ENCODE peak calls at places on chromosomes 7 and 10, in four cellular contexts. G is keratinocyte, F is upper lobe of left lung, L is H9. A is an unnamed sample.

GRCh38 chr10:1660815-1661214 is 76.5 kb downstream of the ADARB2 start:
- DNase-seq in G (no peak), F (no peak), L (no peak), A (no peak)

GRCh38 chr10:110872984-110873569 is 1.3 kb downstream of the PDCD4 start:
- DNase-seq in G (no peak), F (no peak), L (no peak), A (no peak)

GRCh38 chr10:72425133-72425532 is 70.4 kb upstream of the DNAJB12 start:
- DNase-seq in G (no peak), F (no peak), L (no peak), A (no peak)

GRCh38 chr10:24966962-24967361 is 14.6 kb upstream of the PRTFDC1 start:
- DNase-seq in G (no peak), F (no peak), L (no peak), A (no peak)

GRCh38 chr10:24579911-24580310 is 143.8 kb downstream of the ARHGAP21 start:
- DNase-seq in G (no peak), F (no peak), L (peak; percentile 45), A (no peak)

GRCh38 chr7:129466796-129467195 is 32.6 kb downstream of the STRIP2 start:
- DNase-seq in G (no peak), F (no peak), L (no peak), A (no peak)

GRCh38 chr7:128247640-128248194 is 6.6 kb downstream of the LEP start:
- DNase-seq in G (peak; percentile 30), F (no peak), L (no peak), A (no peak)

GRCh38 chr7:44696728-44697127 is 51.9 kb upstream of the ZMIZ2 start:
- DNase-seq in G (no peak), F (no peak), L (no peak), A (no peak)

GRCh38 chr10:73628405-73628804 is 12.9 kb downstream of the MYOZ1 start:
- DNase-seq in G (no peak), F (no peak), L (no peak), A (no peak)

GRCh38 chr10:42769653-42770052 is 12.9 kb upstream of the BMS1 start:
- DNase-seq in G (no peak), F (no peak), L (peak; percentile 52), A (no peak)

GRCh38 chr7:70092314-70093303 is 494.3 kb downstream of the AUTS2 start:
- DNase-seq in G (no peak), F (no peak), L (no peak), A (no peak)

GRCh38 chr10:89540550-89540949 is 5.2 kb upstream of the SLC16A12 start:
- DNase-seq in G (no peak), F (no peak), L (no peak), A (no peak)

GRCh38 chr10:69757553-69758309 is 44.0 kb upstream of the COL13A1 start:
- DNase-seq in G (no peak), F (no peak), L (no peak), A (no peak)

GRCh38 chr7:82105463-82105862 is 335.6 kb upstream of the HGF start:
- DNase-seq in G (no peak), F (no peak), L (no peak), A (no peak)

GRCh38 chr10:79386637-79387465 is 39.6 kb downstream of the PPIF start:
- DNase-seq in G (no peak), F (peak; percentile 17), L (peak; percentile 29), A (no peak)

GRCh38 chr10:126013489-126014281 is 117.3 kb downstream of the FANK1 start:
- DNase-seq in G (no peak), F (no peak), L (peak; percentile 57), A (peak; percentile 8)

GRCh38 chr10:11782793-11783557 is 40.2 kb upstream of the PROSER2 start:
- DNase-seq in G (peak; percentile 19), F (no peak), L (no peak), A (no peak)

GRCh38 chr7:6166443-6166871 is 106.0 kb downstream of the CYTH3 start:
- DNase-seq in G (no peak), F (no peak), L (no peak), A (no peak)

GRCh38 chr10:3654496-3654895 is 130.5 kb downstream of the KLF6 start:
- DNase-seq in G (no peak), F (no peak), L (no peak), A (no peak)

GRCh38 chr7:116034411-116034810 is 3.8 kb upstream of the TFEC start:
- DNase-seq in G (no peak), F (no peak), L (no peak), A (no peak)

GRCh38 chr10:30431435-30431911 is 2.5 kb upstream of the MAP3K8 start:
- DNase-seq in G (no peak), F (peak; percentile 59), L (no peak), A (no peak)

GRCh38 chr7:149027055-149027454 is 1.2 kb downstream of the PDIA4 start:
- DNase-seq in G (no peak), F (no peak), L (no peak), A (no peak)

GRCh38 chr7:73707045-73707631 is 12.3 kb downstream of the STX1A start:
- DNase-seq in G (no peak), F (peak; percentile 42), L (no peak), A (no peak)

GRCh38 chr7:130639391-130639790 is 29.2 kb downstream of the COPG2 start:
- DNase-seq in G (no peak), F (no peak), L (no peak), A (no peak)

GRCh38 chr7:51066405-51066882 is 250.2 kb downstream of the COBL start:
- DNase-seq in G (no peak), F (no peak), L (no peak), A (no peak)

DNA sequence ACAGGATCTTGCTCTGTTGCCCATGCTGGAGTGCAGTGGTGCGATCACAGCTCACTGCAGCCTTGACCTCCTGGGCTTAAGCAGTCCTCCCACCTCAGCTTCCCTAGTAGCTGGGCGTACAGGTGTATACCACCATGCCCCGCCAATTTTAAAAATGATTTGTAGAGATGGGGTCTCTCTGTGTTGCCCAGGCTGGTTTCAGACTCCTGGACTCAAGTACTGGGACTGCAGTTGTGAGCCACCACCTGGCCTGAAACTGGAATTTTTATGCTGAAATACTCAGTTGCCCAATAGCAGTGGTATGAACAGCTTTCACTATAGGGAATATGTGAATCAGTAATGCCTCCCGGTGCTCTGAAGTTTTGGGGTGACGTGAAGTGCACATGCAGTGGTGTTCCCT is 7.6 kb downstream of the ZRANB1 start:
- DNase-seq in G (no peak), F (no peak), L (no peak), A (no peak)
- TF ChIP-seq CTCF in G (no peak), F (no peak), L (no peak), A (no peak)

GRCh38 chr7:158009886-158010285 is 577.7 kb downstream of the PTPRN2 start:
- DNase-seq in G (no peak), F (no peak), L (no peak), A (no peak)
- H3K9me3 ChIP-seq in G (peaks cover 19% of the 10 kb centered on the region), F (no peaks in the 10 kb centered on the region), L (no peaks in the 10 kb centered on the region), A (no peaks in the 10 kb centered on the region)

DNA sequence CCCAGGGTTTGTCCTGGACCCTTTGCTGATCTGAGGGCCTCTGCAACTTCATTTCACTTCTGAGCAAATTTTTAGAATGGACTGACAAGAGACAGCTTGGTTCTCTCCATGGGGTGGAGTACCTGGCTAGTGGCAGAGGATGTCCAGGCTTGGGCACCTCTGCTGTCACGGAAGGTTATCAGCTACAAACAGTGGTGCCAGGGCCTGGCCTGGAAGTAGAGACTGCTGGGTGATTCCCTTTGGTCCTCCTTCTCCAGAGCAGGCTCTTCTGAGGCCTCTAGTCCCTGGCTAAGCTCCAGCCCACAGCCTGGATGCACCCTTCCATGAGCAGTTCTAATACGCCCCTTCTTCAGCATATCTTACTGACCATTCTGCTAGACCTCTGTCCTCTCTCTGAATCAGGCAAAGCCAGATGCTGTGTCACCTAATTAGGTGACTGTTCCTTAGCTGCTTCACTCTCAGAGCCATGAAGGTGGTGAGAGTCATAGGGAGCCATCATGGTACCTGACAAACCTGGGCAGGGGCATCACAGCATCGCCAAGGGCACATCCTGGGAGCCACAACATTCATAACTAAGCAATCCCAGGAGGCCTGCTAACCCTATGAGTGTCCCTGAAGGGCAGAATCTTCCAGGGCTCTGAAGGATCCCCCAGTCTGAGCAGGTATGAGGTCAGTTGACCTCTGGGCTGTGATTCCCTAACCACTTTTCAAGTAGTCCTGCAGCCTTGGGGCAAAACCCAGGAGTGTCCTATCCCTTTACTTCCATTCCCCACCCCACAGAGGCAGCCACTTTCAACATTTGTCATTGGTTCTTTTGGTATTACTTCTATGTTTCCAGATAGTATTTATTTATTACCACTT is 4.0 kb downstream of the ARHGAP22 start:
- DNase-seq in G (no peak), F (no peak), L (no peak), A (no peak)
- H3K27ac ChIP-seq in G (no peak overlapping the region), F (no peak overlapping the region), L (no peak overlapping the region), A (no peak overlapping the region)

DNA sequence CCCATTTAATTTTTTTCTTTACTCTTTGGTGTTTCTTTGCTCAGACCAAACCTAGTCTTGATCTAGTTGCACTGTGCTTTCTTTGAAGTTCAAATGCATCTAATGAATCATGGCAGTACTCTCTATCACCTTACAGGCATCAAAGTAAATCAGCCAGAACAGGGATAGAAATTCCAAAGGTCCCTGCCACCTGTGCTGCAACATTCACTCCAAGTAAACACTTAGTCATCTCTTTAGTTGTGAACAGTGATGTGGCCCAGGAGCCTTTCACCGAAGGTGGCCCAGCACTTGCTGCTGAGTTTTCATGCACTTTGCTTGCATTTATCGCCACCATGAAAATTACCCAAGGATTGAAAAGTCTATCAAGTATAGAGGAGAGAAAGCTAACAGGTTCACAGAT is 314.1 kb upstream of the ETV1 start:
- DNase-seq in G (no peak), F (no peak), L (no peak), A (no peak)
- TF ChIP-seq CTCF in G (no peak), F (no peak), L (no peak), A (no peak)

GRCh38 chr7:158452331-158452730 is 135.3 kb downstream of the PTPRN2 start:
- DNase-seq in G (no peak), F (no peak), L (no peak), A (no peak)
- H3K9me3 ChIP-seq in G (peaks cover 14% of the 10 kb centered on the region), F (no peaks in the 10 kb centered on the region), L (no peaks in the 10 kb centered on the region), A (no peaks in the 10 kb centered on the region)

DNA sequence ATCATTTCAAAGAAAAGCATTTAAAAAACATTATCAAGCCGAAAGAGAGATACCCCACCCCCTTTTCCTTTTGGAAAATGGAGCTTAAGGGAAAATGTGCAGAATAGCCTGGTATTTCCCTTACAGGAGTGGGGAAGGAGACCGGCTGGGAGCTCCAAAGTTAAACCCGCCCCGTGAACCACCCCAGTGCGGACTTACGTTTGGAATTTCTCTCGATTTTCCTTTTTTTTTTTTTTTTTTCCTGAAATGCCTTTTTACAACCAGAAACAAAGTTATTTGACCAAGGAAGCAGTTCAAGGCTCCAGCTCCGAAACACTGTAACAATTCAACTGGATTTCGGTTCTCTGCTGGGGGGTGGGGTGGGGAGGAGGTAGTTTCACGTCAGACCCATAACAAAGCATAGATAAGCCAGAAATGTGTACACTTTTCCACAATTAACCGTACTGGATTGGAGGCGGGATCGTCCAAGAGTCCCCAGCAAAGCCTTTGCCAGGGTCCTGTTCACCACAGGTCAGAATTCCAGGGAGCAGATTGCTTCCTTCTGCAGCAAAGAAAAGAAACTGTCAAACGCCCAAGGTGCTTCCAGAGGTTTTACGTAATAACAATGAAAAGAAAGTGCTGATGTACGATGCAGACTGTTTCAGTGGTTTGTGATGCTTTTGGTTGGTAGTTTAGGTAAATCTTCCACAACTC is 6.7 kb downstream of the SKIDA1 start:
- DNase-seq in G (no peak), F (no peak), L (no peak), A (no peak)
- H3K27ac ChIP-seq in G (peak overlapping the region; percentile 90), F (peak overlapping the region; percentile 54), L (no peak overlapping the region), A (no peak overlapping the region)

GRCh38 chr10:88291289-88292184 is 291.6 kb downstream of the RNLS start:
- DNase-seq in G (no peak), F (no peak), L (no peak), A (no peak)
- TF ChIP-seq CTCF in G (no peak), F (no peak), L (peak; percentile 15), A (no peak)